ENCODE peak calls at places on chromosomes 5 and 9, in nine cellular contexts. One of them, this sample, is unnamed.

GRCh38 chr9:3865373-3865772 is 339.6 kb upstream of the RFX3 start:
- DNase-seq in left colon: no peak
- DNase-seq in neuronal stem cell: no peak
- DNase-seq in Calu3: no peak
- DNase-seq in iris pigment epithelial cell: peak; percentile 50
- DNase-seq in effector memory CD8-positive, alpha-beta T cell: no peak
- DNase-seq in AG08396: no peak
- DNase-seq in effector memory CD4-positive, alpha-beta T cell: no peak
- DNase-seq in amniotic stem cell: no peak
- DNase-seq in this sample: no peak

GRCh38 chr5:65290677-65291076 is 191.0 kb downstream of the ADAMTS6 start:
- DNase-seq in effector memory CD4-positive, alpha-beta T cell: no peak
- DNase-seq in effector memory CD8-positive, alpha-beta T cell: no peak
- DNase-seq in Calu3: no peak
- DNase-seq in AG08396: peak; percentile 2
- DNase-seq in left colon: no peak
- DNase-seq in amniotic stem cell: no peak
- DNase-seq in iris pigment epithelial cell: peak; percentile 63
- DNase-seq in neuronal stem cell: no peak
- DNase-seq in this sample: no peak

GRCh38 chr5:172773481-172774469 is 2.8 kb upstream of the DUSP1 start:
- DNase-seq in effector memory CD8-positive, alpha-beta T cell: no peak
- DNase-seq in effector memory CD4-positive, alpha-beta T cell: no peak
- DNase-seq in neuronal stem cell: no peak
- DNase-seq in iris pigment epithelial cell: peak; percentile 65
- DNase-seq in AG08396: no peak
- DNase-seq in Calu3: no peak
- DNase-seq in amniotic stem cell: no peak
- DNase-seq in left colon: no peak
- DNase-seq in this sample: no peak

GRCh38 chr9:30800421-30800820 is 1584.0 kb upstream of the ACO1 start:
- DNase-seq in left colon: no peak
- DNase-seq in effector memory CD4-positive, alpha-beta T cell: no peak
- DNase-seq in effector memory CD8-positive, alpha-beta T cell: no peak
- DNase-seq in iris pigment epithelial cell: no peak
- DNase-seq in AG08396: no peak
- DNase-seq in Calu3: no peak
- DNase-seq in amniotic stem cell: no peak
- DNase-seq in neuronal stem cell: no peak
- DNase-seq in this sample: no peak

GRCh38 chr5:43416233-43416987 is 4.2 kb upstream of the CCL28 start:
- DNase-seq in Calu3: no peak
- DNase-seq in iris pigment epithelial cell: no peak
- DNase-seq in AG08396: no peak
- DNase-seq in effector memory CD8-positive, alpha-beta T cell: no peak
- DNase-seq in left colon: no peak
- DNase-seq in amniotic stem cell: no peak
- DNase-seq in effector memory CD4-positive, alpha-beta T cell: no peak
- DNase-seq in neuronal stem cell: no peak
- DNase-seq in this sample: no peak

GRCh38 chr5:160601045-160601444 is 179.4 kb downstream of the PTTG1 start:
- DNase-seq in effector memory CD4-positive, alpha-beta T cell: no peak
- DNase-seq in neuronal stem cell: no peak
- DNase-seq in effector memory CD8-positive, alpha-beta T cell: no peak
- DNase-seq in amniotic stem cell: no peak
- DNase-seq in Calu3: no peak
- DNase-seq in iris pigment epithelial cell: no peak
- DNase-seq in left colon: no peak
- DNase-seq in AG08396: no peak
- DNase-seq in this sample: no peak

GRCh38 chr5:177958696-177959095 is 37.3 kb downstream of the PROP1 start:
- DNase-seq in effector memory CD8-positive, alpha-beta T cell: no peak
- DNase-seq in iris pigment epithelial cell: no peak
- DNase-seq in amniotic stem cell: no peak
- DNase-seq in neuronal stem cell: no peak
- DNase-seq in left colon: no peak
- DNase-seq in Calu3: no peak
- DNase-seq in effector memory CD4-positive, alpha-beta T cell: no peak
- DNase-seq in AG08396: no peak
- DNase-seq in this sample: no peak

GRCh38 chr5:171596391-171596878 is 177.0 kb downstream of the FGF18 start:
- DNase-seq in effector memory CD8-positive, alpha-beta T cell: no peak
- DNase-seq in left colon: no peak
- DNase-seq in Calu3: peak; percentile 62
- DNase-seq in AG08396: peak; percentile 79
- DNase-seq in neuronal stem cell: no peak
- DNase-seq in amniotic stem cell: no peak
- DNase-seq in iris pigment epithelial cell: peak; percentile 81
- DNase-seq in effector memory CD4-positive, alpha-beta T cell: no peak
- DNase-seq in this sample: peak; percentile 95

GRCh38 chr9:6549106-6549505 is 96.4 kb downstream of the GLDC start:
- DNase-seq in AG08396: no peak
- DNase-seq in iris pigment epithelial cell: no peak
- DNase-seq in Calu3: no peak
- DNase-seq in neuronal stem cell: peak; percentile 23
- DNase-seq in amniotic stem cell: no peak
- DNase-seq in effector memory CD4-positive, alpha-beta T cell: no peak
- DNase-seq in effector memory CD8-positive, alpha-beta T cell: no peak
- DNase-seq in left colon: no peak
- DNase-seq in this sample: no peak

GRCh38 chr5:82772281-82772680 is 304.9 kb downstream of the TMEM167A start:
- DNase-seq in neuronal stem cell: peak; percentile 18
- DNase-seq in left colon: no peak
- DNase-seq in Calu3: no peak
- DNase-seq in effector memory CD4-positive, alpha-beta T cell: no peak
- DNase-seq in amniotic stem cell: no peak
- DNase-seq in iris pigment epithelial cell: no peak
- DNase-seq in AG08396: no peak
- DNase-seq in effector memory CD8-positive, alpha-beta T cell: no peak
- DNase-seq in this sample: no peak

GRCh38 chr9:132094314-132094791 is 14.7 kb upstream of the MED27 start:
- DNase-seq in amniotic stem cell: peak; percentile 30
- DNase-seq in neuronal stem cell: no peak
- DNase-seq in Calu3: no peak
- DNase-seq in iris pigment epithelial cell: peak; percentile 84
- DNase-seq in AG08396: no peak
- DNase-seq in effector memory CD8-positive, alpha-beta T cell: no peak
- DNase-seq in left colon: no peak
- DNase-seq in effector memory CD4-positive, alpha-beta T cell: no peak
- DNase-seq in this sample: peak; percentile 49

GRCh38 chr5:36395260-36395659 is 93.6 kb upstream of the RANBP3L start:
- DNase-seq in AG08396: no peak
- DNase-seq in neuronal stem cell: no peak
- DNase-seq in amniotic stem cell: no peak
- DNase-seq in effector memory CD4-positive, alpha-beta T cell: no peak
- DNase-seq in effector memory CD8-positive, alpha-beta T cell: no peak
- DNase-seq in iris pigment epithelial cell: no peak
- DNase-seq in left colon: no peak
- DNase-seq in Calu3: no peak
- DNase-seq in this sample: no peak

GRCh38 chr5:174755103-174755502 is 30.7 kb downstream of the MSX2 start:
- DNase-seq in Calu3: no peak
- DNase-seq in iris pigment epithelial cell: no peak
- DNase-seq in AG08396: no peak
- DNase-seq in effector memory CD8-positive, alpha-beta T cell: no peak
- DNase-seq in amniotic stem cell: no peak
- DNase-seq in left colon: no peak
- DNase-seq in effector memory CD4-positive, alpha-beta T cell: no peak
- DNase-seq in neuronal stem cell: no peak
- DNase-seq in this sample: no peak

GRCh38 chr5:26761040-26761439 is 277.3 kb downstream of the CDH9 start:
- DNase-seq in amniotic stem cell: no peak
- DNase-seq in iris pigment epithelial cell: no peak
- DNase-seq in Calu3: no peak
- DNase-seq in left colon: no peak
- DNase-seq in effector memory CD4-positive, alpha-beta T cell: no peak
- DNase-seq in AG08396: no peak
- DNase-seq in effector memory CD8-positive, alpha-beta T cell: no peak
- DNase-seq in neuronal stem cell: no peak
- DNase-seq in this sample: no peak